ENCODE peak calls at places on chromosomes 6 and 20, in four cellular contexts. K is effector CD4-positive, alpha-beta T cell; Z is activated CD4-positive, alpha-beta T cell treated with anti-CD3 and anti-CD28 coated beads, Interleukin-2, amount 50 U/mL, for 1 hour; L is head of caudate nucleus. C is an unnamed sample.
A peak's percentile ranks its signal among the peaks of the same experiment; 100 is the strongest.

GRCh38 chr6:41182069-41183034 is 18.6 kb downstream of the TREML2 start:
- DNase-seq in K (peak; percentile 38), Z (peak; percentile 42), L (no peak), C (no peak)

GRCh38 chr6:2396292-2396691 is 150.9 kb upstream of the GMDS start:
- DNase-seq in K (no peak), Z (no peak), L (no peak), C (no peak)

GRCh38 chr6:132132420-132132819 is 181.2 kb upstream of the CCN2 start:
- DNase-seq in K (no peak), Z (no peak), L (no peak), C (no peak)

GRCh38 chr6:169085466-169085865 is 168.2 kb downstream of the THBS2 start:
- DNase-seq in K (no peak), Z (no peak), L (no peak), C (no peak)

GRCh38 chr20:48282591-48283228 is 497.4 kb upstream of the SULF2 start:
- DNase-seq in K (no peak), Z (no peak), L (no peak), C (no peak)

GRCh38 chr6:33198159-33198852 is 2.2 kb downstream of the RXRB start:
- DNase-seq in K (no peak), Z (no peak), L (no peak), C (no peak)

GRCh38 chr6:56101141-56101553 is 146.2 kb downstream of the COL21A1 start:
- DNase-seq in K (no peak), Z (no peak), L (no peak), C (no peak)

GRCh38 chr6:45132059-45132458 is 196.1 kb upstream of the RUNX2 start:
- DNase-seq in K (no peak), Z (no peak), L (no peak), C (no peak)

GRCh38 chr6:137705166-137706064 is 161.6 kb upstream of the TNFAIP3 start:
- DNase-seq in K (peak; percentile 64), Z (peak; percentile 78), L (peak; percentile 18), C (peak; percentile 69)

GRCh38 chr6:48916523-48917050 is 546.5 kb downstream of the MMUT start:
- DNase-seq in K (no peak), Z (no peak), L (no peak), C (no peak)

GRCh38 chr20:16258766-16259165 is 314.5 kb downstream of the KIF16B start:
- DNase-seq in K (no peak), Z (no peak), L (no peak), C (no peak)

GRCh38 chr6:31402324-31403282 is 792 bp upstream of the MICA start:
- DNase-seq in K (peak; percentile 13), Z (peak; percentile 42), L (peak; percentile 35), C (no peak)

GRCh38 chr20:58651823-58652605 is 931 bp downstream of the STX16 start:
- DNase-seq in K (peak; percentile 57), Z (peak; percentile 59), L (no peak), C (peak; percentile 77)

GRCh38 chr20:48658505-48658904 is 169.3 kb downstream of the PREX1 start:
- DNase-seq in K (no peak), Z (no peak), L (no peak), C (no peak)

GRCh38 chr20:14477125-14477524 is 139.7 kb upstream of the FLRT3 start:
- DNase-seq in K (no peak), Z (no peak), L (no peak), C (no peak)

GRCh38 chr6:31070711-31071197 is 41.6 kb downstream of the C6orf15 start:
- DNase-seq in K (no peak), Z (no peak), L (peak; percentile 87), C (no peak)

GRCh38 chr20:10641893-10642292 is 31.9 kb downstream of the JAG1 start:
- DNase-seq in K (no peak), Z (no peak), L (no peak), C (no peak)

GRCh38 chr20:41299899-41300298 is 17.6 kb downstream of the ZHX3 start:
- DNase-seq in K (no peak), Z (no peak), L (no peak), C (no peak)

C was measured in CD8-positive, alpha-beta T cell.